ENCODE peak calls at places on chromosomes 13 and 19, in five cellular contexts. U is astrocyte; N is thoracic aorta; W is left ventricle myocardium inferior; P is naive thymus-derived CD4-positive, alpha-beta T cell. Y is an unnamed sample.

GRCh38 chr13:59766236-59766635 is 397.5 kb downstream of the DIAPH3 start:
- DNase-seq in U (no peak), N (no peak), W (no peak), P (no peak), Y (no peak)

GRCh38 chr13:44498502-44498901 is 77.6 kb downstream of the TSC22D1 start:
- DNase-seq in U (no peak), N (no peak), W (no peak), P (no peak), Y (no peak)

GRCh38 chr13:73803997-73804396 is 330.2 kb downstream of the KLF12 start:
- DNase-seq in U (peak), N (no peak), W (no peak), P (no peak), Y (no peak)

GRCh38 chr19:10580979-10581631 is 6.0 kb downstream of the AP1M2 start:
- DNase-seq in U (peak), N (peak), W (peak), P (peak), Y (peak)

GRCh38 chr13:103287659-103288058 is 221.4 kb upstream of the SLC10A2 start:
- DNase-seq in U (peak), N (no peak), W (no peak), P (no peak), Y (no peak)

GRCh38 chr19:54439174-54439851 is 9.7 kb upstream of the LENG8 start:
- DNase-seq in U (no peak), N (no peak), W (no peak), P (no peak), Y (peak)

GRCh38 chr13:100543872-100544602 is 44.6 kb downstream of the GGACT start:
- DNase-seq in U (no peak), N (no peak), W (no peak), P (no peak), Y (peak)

GRCh38 chr19:18322759-18323460 is at the start of gene LSM4:
- DNase-seq in U (peak), N (peak), W (peak), P (peak), Y (peak)

GRCh38 chr19:41352609-41353465 is 885 bp downstream of the TGFB1 start:
- DNase-seq in U (no peak), N (no peak), W (peak), P (peak), Y (peak)
- H3K27ac ChIP-seq in U (peak), N (peak), W (peak), P (peak), Y (no peak)

DNA sequence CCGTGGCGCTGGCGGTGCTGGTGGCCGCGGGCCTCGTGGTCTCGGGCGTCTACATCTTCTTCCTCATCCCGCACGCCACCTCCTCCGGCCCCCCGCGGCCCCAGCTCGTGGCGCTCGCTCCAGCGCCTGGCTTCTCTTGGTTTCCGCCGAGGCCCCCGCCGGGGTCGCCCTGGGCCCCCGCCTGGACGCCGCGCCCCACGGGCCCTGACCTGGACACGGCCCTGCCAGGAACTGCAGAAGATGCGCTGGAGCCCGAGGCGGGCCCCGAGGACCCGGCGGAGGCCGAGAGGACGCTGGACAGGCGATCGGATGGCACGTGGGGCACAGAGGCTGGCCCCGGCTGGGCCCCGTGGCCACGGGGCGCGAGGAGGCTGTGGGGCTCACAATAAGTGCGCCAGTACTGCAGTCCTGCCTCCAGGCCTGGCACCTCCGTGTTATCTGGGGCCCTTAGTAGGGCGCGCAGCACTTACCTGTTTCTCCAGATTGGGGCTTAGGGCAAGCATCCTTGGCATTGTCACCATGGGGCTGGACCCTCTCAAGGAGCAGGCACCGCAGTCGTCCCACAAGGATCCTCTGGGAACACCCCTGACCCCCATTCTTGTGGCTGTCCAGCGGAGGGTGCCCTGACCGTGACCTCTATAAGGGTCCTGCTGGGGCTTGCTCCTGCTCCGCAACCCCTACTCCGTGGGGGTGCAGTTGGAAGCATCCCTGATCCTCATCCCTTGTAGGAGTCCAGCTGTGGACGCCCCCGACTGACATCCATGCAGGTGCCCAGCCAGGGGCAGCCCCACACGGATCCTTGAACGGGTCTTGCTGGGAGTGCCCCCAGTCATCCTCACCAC is 1.5 kb downstream of the RNF225 start:
- DNase-seq in U (no peak), N (no peak), W (no peak), P (no peak), Y (peak)
- H3K4me3 ChIP-seq in U (no peak), N (no peak), W (peak), P (no peak), Y (no peak)

GRCh38 chr19:5961969-5962945 is 15.7 kb downstream of the RANBP3 start:
- DNase-seq in U (no peak), N (no peak), W (peak), P (peak), Y (no peak)

GRCh38 chr19:5964816-5965565 is 12.9 kb downstream of the RANBP3 start:
- DNase-seq in U (no peak), N (no peak), W (no peak), P (no peak), Y (no peak)

GRCh38 chr19:5966941-5967340 is 11.0 kb downstream of the RANBP3 start:
- DNase-seq in U (no peak), N (no peak), W (no peak), P (no peak), Y (no peak)

GRCh38 chr19:5966215-5966614 is 11.7 kb downstream of the RANBP3 start:
- DNase-seq in U (peak), N (no peak), W (no peak), P (no peak), Y (no peak)

GRCh38 chr19:5963855-5964254 is 14.1 kb downstream of the RANBP3 start:
- DNase-seq in U (no peak), N (no peak), W (no peak), P (no peak), Y (no peak)
- H3K27ac ChIP-seq in U (no peak), N (no peak), W (peak), P (peak), Y (no peak)

GRCh38 chr19:50204081-50204428 is 633 bp downstream of the MYH14 start:
- DNase-seq in U (no peak), N (no peak), W (no peak), P (no peak), Y (no peak)

GRCh38 chr19:50203281-50204080 is at the start of gene MYH14:
- DNase-seq in U (no peak), N (peak), W (peak), P (no peak), Y (peak)

GRCh38 chr19:50206191-50206590 is 2.8 kb downstream of the MYH14 start:
- DNase-seq in U (no peak), N (no peak), W (no peak), P (no peak), Y (no peak)

GRCh38 chr19:50205681-50206138 is 2.3 kb downstream of the MYH14 start:
- DNase-seq in U (no peak), N (no peak), W (no peak), P (no peak), Y (peak)

DNA sequence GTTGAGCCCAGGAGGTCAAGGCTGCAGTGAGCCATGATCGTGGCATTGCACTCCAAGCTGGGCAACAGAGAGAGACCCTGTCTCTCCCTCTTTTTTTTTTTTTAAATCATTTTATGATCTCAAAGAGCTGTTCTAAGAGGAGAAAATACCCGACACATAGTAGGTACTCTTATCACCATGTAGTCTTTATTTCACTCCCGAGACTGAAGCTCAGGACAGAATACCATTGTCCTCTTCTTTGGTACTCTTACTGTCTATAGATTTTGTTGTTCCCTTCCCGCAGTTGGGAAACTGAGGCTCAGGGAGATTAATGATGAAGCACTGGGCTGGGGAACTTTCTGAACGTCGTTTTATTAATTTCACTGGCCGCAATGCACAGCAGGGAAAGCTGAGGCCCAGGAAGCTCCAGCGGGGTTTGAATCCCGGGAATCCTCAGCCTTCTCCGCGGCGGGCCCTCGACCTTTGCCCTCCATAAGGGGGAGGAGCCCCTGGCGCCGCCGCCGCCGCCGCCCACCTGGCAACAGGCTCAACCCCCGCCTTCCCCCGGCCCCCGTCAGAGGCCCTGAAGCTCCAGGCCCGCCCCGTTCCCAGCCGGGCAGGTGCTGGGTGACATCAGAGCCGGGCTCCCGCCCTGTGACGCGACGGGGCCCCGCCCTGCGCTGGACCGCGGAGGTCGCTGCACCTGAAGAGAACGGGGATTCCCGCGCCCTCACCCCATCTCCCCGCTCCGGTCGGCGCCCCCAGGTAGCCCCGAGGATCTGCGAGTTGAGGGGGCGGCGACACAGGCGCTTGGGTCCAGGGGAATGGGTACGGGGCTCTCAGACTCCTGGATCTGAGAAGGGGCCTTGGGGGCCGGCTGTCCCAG is 1.6 kb downstream of the MYH14 start:
- DNase-seq in U (no peak), N (no peak), W (peak), P (no peak), Y (peak)
- H3K4me3 ChIP-seq in U (no peak), N (peak), W (peak), P (no peak), Y (peak)

DNA sequence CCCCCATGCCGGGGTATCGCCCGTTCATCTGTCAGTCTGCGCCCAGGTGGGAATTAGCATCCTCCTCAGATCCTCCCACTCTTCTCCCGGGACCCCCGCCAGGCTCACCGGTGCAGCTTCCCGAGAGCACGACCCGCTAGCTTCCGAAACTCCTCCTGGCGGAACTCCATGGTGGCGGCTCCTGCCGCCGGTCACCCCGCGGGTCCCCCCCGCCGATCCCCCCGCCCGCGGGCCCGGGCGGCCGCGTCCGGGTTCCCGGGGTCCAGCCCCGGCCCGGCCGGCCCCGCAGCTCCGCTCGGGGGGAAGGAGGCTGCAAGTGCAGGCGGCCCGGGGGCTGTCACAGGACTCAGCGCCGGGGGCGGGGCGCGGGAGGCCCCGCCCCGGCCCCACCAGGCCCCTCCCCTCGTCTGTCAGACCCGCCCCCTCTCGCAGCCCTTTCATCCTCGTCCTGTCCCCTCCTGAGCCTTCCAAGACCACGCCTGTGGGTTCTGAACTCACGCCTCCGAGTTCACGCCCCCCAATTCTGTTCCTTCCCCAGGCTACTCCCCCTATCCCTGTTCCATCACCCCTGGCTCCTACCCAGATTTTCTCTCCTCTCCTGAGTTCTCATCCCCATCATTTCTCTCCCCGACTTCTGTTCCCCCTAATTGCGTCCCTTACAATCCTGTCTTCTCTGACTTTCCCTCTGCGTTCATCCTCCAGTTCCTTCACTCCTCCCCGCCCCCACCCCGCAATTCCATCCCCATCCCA is at the start of gene SLC17A7:
- DNase-seq in U (no peak), N (no peak), W (peak), P (no peak), Y (peak)
- H3K27ac ChIP-seq in U (no peak), N (no peak), W (peak), P (no peak), Y (no peak)

GRCh38 chr19:35908010-35908441 is at the start of gene TYROBP:
- DNase-seq in U (no peak), N (no peak), W (peak), P (no peak), Y (no peak)
- H3K4me3 ChIP-seq in U (no peak), N (peak), W (peak), P (no peak), Y (no peak)